ENCODE peak calls at places on chromosomes 5 and 9, in four cellular contexts. M, V, O and H are unnamed samples.

GRCh38 chr5:92864591-92864990 is 716.4 kb downstream of the NR2F1-AS1 start:
- DNase-seq in M (no peak), V (no peak), O (no peak), H (no peak)

GRCh38 chr9:36190388-36191289 is at the start of gene CLTA:
- DNase-seq in M (peak), V (peak), O (peak), H (peak)

GRCh38 chr9:126719677-126720435 is 85.0 kb upstream of the ZBTB43 start:
- DNase-seq in M (peak), V (no peak), O (peak), H (no peak)

GRCh38 chr5:17289681-17290619 is 72.5 kb downstream of the BASP1 start:
- DNase-seq in M (peak), V (no peak), O (no peak), H (peak)

GRCh38 chr9:127809562-127810377 is 7.1 kb downstream of the FPGS start:
- DNase-seq in M (no peak), V (no peak), O (peak), H (no peak)

GRCh38 chr5:115850771-115851416 is 9.2 kb downstream of the AP3S1 start:
- DNase-seq in M (no peak), V (no peak), O (no peak), H (no peak)

GRCh38 chr9:3468407-3469205 is 57.2 kb downstream of the RFX3 start:
- DNase-seq in M (no peak), V (no peak), O (no peak), H (no peak)

GRCh38 chr9:89277454-89277853 is 33.5 kb upstream of the CKS2 start:
- DNase-seq in M (no peak), V (no peak), O (no peak), H (no peak)

GRCh38 chr5:15420201-15420600 is 79.8 kb upstream of the FBXL7 start:
- DNase-seq in M (no peak), V (no peak), O (no peak), H (no peak)

GRCh38 chr9:22064957-22065356 is 55.9 kb upstream of the CDKN2B start:
- DNase-seq in M (no peak), V (no peak), O (no peak), H (no peak)

GRCh38 chr5:10319202-10319851 is 11.6 kb upstream of the CMBL start:
- DNase-seq in M (peak), V (no peak), O (no peak), H (no peak)

GRCh38 chr5:67208403-67208802 is 11.8 kb upstream of the CD180 start:
- DNase-seq in M (no peak), V (no peak), O (no peak), H (no peak)

GRCh38 chr5:23385036-23385435 is 122.4 kb upstream of the PRDM9 start:
- DNase-seq in M (no peak), V (no peak), O (no peak), H (no peak)

GRCh38 chr9:7130421-7130820 is 372.6 kb downstream of the KDM4C start:
- DNase-seq in M (no peak), V (no peak), O (peak), H (no peak)

GRCh38 chr9:20791682-20792081 is 107.6 kb downstream of the FOCAD start:
- DNase-seq in M (no peak), V (no peak), O (no peak), H (no peak)
- TF ChIP-seq CTCF in M (no peak), V (no peak), O (no peak), H (no peak)

DNA sequence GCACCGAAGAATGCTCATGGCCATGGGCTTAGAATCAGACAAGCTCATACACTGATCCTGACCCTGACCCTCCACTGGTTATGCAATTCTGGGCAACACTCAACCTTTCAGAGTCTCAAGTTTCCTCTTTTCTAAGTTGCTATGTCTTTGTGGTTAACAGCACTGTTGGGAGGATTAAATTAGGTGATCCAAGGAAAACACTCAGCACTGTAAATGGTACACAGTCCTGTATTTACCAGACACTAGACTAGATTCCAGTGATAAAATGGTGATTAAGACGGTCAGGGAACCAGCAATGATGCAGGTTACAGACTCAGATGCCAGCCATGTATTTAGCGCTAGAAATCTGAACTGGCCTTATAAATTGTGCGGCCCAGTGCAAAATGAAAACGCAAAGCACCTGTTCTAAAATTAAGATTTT is 8.1 kb downstream of the ARL15 start:
- DNase-seq in M (peak), V (no peak), O (no peak), H (peak)
- TF ChIP-seq CTCF in M (no peak), V (no peak), O (no peak), H (no peak)

GRCh38 chr9:886886-887285 is 45.4 kb downstream of the DMRT1 start:
- DNase-seq in M (no peak), V (no peak), O (no peak), H (no peak)

GRCh38 chr9:893843-894420 is 52.4 kb downstream of the DMRT1 start:
- DNase-seq in M (peak), V (peak), O (peak), H (no peak)

GRCh38 chr9:893115-893514 is 51.6 kb downstream of the DMRT1 start:
- DNase-seq in M (no peak), V (no peak), O (no peak), H (no peak)

DNA sequence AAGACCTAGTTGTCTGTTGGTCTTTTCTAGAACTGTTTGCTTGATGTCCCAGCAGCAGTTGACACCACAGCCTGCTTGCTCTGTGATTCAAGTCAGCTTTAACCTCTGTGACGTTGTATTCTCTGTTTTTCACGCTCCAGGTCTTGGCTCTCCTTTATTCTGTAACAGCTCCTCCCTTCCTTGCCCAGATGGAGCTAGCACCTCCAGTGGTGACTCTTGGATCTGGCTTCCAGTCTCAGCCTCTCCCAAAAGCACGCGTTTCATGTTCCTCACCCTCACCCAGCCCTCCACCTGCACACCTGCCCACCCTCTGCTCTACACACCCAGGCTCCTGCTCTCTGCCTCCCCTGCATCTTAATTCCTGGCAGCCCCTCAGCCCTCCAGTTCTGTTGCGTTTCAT is 50.6 kb downstream of the DMRT1 start:
- DNase-seq in M (no peak), V (no peak), O (no peak), H (no peak)
- TF ChIP-seq CTCF in M (no peak), V (no peak), O (peak), H (no peak)

GRCh38 chr9:91486699-91487497 is 63.3 kb upstream of the NFIL3 start:
- DNase-seq in M (peak), V (no peak), O (no peak), H (no peak)
- TF ChIP-seq CTCF in M (no peak), V (no peak), O (no peak), H (no peak)

GRCh38 chr9:75974006-75974766 is 83.7 kb downstream of the PCSK5 start:
- DNase-seq in M (no peak), V (no peak), O (no peak), H (no peak)

GRCh38 chr9:75983320-75983719 is 92.8 kb downstream of the PCSK5 start:
- DNase-seq in M (no peak), V (no peak), O (no peak), H (no peak)

GRCh38 chr9:75976549-75976948 is 86.1 kb downstream of the PCSK5 start:
- DNase-seq in M (no peak), V (no peak), O (no peak), H (no peak)

GRCh38 chr9:75979362-75979761 is 88.9 kb downstream of the PCSK5 start:
- DNase-seq in M (peak), V (no peak), O (no peak), H (no peak)
- TF ChIP-seq CTCF in M (peak), V (no peak), O (peak), H (peak)

DNA sequence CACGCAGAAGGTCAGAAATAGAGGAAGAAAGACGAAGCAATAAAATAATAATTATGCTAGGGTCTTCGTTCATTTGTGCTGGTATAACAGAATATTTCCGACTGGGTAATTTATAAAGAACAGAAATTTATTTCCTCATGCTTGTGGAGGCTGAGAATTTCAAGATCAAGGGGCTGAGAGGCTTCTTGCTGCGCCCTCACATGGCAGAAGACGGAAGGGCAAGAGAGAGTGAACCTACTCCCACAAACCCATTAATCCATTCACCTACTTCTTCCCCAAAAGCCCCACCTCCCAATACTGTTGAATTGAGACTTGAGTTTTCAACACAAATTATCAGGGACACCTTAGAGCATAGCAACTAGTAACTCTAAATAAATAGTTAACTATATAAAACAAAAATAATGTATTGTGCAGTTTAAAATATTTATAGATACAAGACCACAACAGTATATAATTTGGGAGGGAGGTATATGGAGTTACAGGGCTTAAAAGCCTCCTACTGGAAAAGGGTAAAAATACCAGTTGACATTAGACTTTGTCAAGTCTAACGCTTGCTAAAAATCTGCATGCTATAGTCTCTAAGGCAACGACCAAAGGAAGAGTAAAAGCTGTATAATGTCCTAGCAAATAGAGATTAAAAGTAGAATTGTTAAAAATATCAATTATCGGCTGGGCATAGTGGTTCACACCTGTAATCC is 40.3 kb upstream of the NAA35 start:
- DNase-seq in M (peak), V (no peak), O (peak), H (peak)
- TF ChIP-seq CTCF in M (peak), V (peak), O (peak), H (peak)

GRCh38 chr5:77176429-77176828 is 34.1 kb upstream of the PDE8B start:
- DNase-seq in M (no peak), V (no peak), O (no peak), H (no peak)
- TF ChIP-seq CTCF in M (no peak), V (no peak), O (no peak), H (no peak)

DNA sequence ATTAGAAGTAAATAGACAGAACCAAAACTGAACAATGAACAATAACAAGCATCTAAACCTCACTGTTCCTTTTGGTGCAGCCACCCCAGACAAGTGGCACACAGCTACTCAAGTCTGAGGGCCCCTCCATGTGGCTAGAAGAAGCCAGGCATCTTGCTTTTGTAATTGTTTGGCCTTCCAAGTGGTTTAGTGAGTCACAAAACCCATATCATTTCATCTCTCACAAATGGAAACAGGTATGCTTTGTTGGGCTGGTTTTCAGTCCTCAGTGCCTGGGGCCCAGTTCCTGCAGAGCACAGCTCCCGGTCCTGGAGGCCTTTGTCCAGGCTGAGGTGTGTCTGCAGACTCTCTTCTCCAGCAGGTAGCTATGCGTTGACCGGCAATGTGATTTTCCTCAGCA is 16.7 kb downstream of the PRLR start:
- DNase-seq in M (no peak), V (no peak), O (no peak), H (no peak)
- TF ChIP-seq CTCF in M (peak), V (no peak), O (no peak), H (no peak)

GRCh38 chr5:9056046-9056445 is 489.8 kb downstream of the SEMA5A start:
- DNase-seq in M (no peak), V (no peak), O (no peak), H (no peak)

GRCh38 chr5:9058161-9058560 is 487.7 kb downstream of the SEMA5A start:
- DNase-seq in M (peak), V (no peak), O (no peak), H (no peak)

GRCh38 chr5:9054821-9055589 is 490.9 kb downstream of the SEMA5A start:
- DNase-seq in M (no peak), V (no peak), O (no peak), H (no peak)

GRCh38 chr5:9058666-9059065 is 487.2 kb downstream of the SEMA5A start:
- DNase-seq in M (peak), V (no peak), O (no peak), H (no peak)

DNA sequence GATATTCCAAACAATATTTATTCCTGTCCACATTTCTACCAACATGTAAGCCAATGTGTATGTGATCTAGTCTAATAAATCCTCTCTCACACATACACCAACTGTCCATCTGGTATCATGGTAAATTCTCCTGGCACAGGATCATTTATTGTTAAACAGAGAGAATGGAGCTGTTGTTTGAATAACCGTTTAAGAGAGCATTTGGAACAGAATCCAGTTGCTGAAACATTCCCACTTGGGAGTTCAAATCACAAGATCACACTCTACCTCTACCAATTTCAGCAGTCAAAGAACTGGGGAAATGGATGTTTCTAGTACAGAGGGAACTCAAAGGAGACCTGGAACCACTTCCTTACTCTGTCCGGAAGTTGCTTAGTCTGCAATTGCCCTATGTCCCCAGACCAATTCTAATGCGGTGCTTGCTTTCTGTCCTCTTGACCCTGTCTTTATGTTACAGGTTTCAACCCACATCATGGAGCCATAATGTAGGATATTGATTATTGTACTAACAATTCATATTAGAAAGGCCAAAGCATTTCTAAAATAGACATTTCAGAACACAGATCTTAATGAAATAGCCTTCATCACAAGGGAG is 488.4 kb downstream of the SEMA5A start:
- DNase-seq in M (no peak), V (no peak), O (no peak), H (no peak)
- TF ChIP-seq CTCF in M (no peak), V (no peak), O (no peak), H (no peak)

GRCh38 chr5:165881259-165881658 is 2375.8 kb downstream of the MAT2B start:
- DNase-seq in M (no peak), V (no peak), O (peak), H (no peak)
- TF ChIP-seq CTCF in M (no peak), V (peak), O (no peak), H (no peak)